ENCODE peak calls at places on chromosomes 2 and 18, in seven cellular contexts. F is substantia nigra; H is activated CD4-positive, CD25-positive, alpha-beta regulatory T cell treated with anti-CD3 and anti-CD28 coated beads, Interleukin-2, amount 50 U/mL, for 72 hours; I is NCI-H2171 treated with DMSO at 0.1 percent for 48 hours; Z is NCI-H1417; J is GDM1; M is left ventricle myocardium inferior. A is an unnamed sample.

GRCh38 chr18:63244585-63244984 is 75.0 kb downstream of the BCL2 start:
- DNase-seq in F (no peak), H (no peak), I (no peak), Z (no peak), J (no peak), M (no peak), A (no peak)

GRCh38 chr2:26704441-26704977 is 12.0 kb downstream of the KCNK3 start:
- DNase-seq in F (no peak), H (no peak), I (peak), Z (no peak), J (no peak), M (no peak), A (no peak)

GRCh38 chr2:164840458-164840929 is 1.1 kb downstream of the COBLL1 start:
- DNase-seq in F (no peak), H (no peak), I (peak), Z (no peak), J (no peak), M (peak), A (peak)

GRCh38 chr2:151767536-151767935 is 33.3 kb upstream of the NEB start:
- DNase-seq in F (no peak), H (no peak), I (no peak), Z (no peak), J (no peak), M (no peak), A (no peak)

GRCh38 chr2:71524476-71524875 is 71.1 kb downstream of the DYSF start:
- DNase-seq in F (no peak), H (peak), I (no peak), Z (no peak), J (no peak), M (no peak), A (no peak)

GRCh38 chr2:134391751-134392160 is 137.9 kb downstream of the MGAT5 start:
- DNase-seq in F (no peak), H (no peak), I (no peak), Z (no peak), J (no peak), M (no peak), A (no peak)

GRCh38 chr2:208112969-208113368 is 11.4 kb downstream of the CRYGD start:
- DNase-seq in F (no peak), H (no peak), I (peak), Z (peak), J (no peak), M (no peak), A (peak)

GRCh38 chr2:228628682-228629081 is 447.2 kb upstream of the SPHKAP start:
- DNase-seq in F (no peak), H (no peak), I (no peak), Z (no peak), J (no peak), M (no peak), A (no peak)

GRCh38 chr2:237694423-237695194 is 67.2 kb downstream of the LRRFIP1 start:
- DNase-seq in F (no peak), H (no peak), I (no peak), Z (no peak), J (peak), M (no peak), A (peak)

GRCh38 chr2:121485039-121485438 is 45.6 kb upstream of the RNU4ATAC start:
- DNase-seq in F (no peak), H (no peak), I (no peak), Z (no peak), J (no peak), M (no peak), A (no peak)